ENCODE peak calls at places on chromosomes 11 and 22, in eight cellular contexts. O, E, N, D, V, G, F and X are unnamed samples.

GRCh38 chr11:29093416-29093815 is 923.4 kb downstream of the KCNA4 start:
- DNase-seq in O (peak), E (no peak), N (no peak), D (peak), V (peak), G (peak), F (no peak), X (no peak)

GRCh38 chr11:24872912-24873311 is 376.1 kb downstream of the LUZP2 start:
- DNase-seq in O (no peak), E (no peak), N (no peak), D (no peak), V (no peak), G (no peak), F (no peak), X (no peak)

GRCh38 chr22:49553518-49554295 is 274.0 kb downstream of the BRD1 start:
- DNase-seq in O (no peak), E (no peak), N (peak), D (no peak), V (no peak), G (peak), F (no peak), X (no peak)

GRCh38 chr11:16299884-16300778 is 56.2 kb downstream of the SOX6 start:
- DNase-seq in O (no peak), E (no peak), N (no peak), D (no peak), V (no peak), G (no peak), F (no peak), X (no peak)

GRCh38 chr11:100855466-100856067 is 168.5 kb downstream of the ARHGAP42 start:
- DNase-seq in O (peak), E (no peak), N (no peak), D (no peak), V (peak), G (peak), F (no peak), X (no peak)

GRCh38 chr22:36022162-36022561 is 6.5 kb downstream of the RBFOX2 start:
- DNase-seq in O (no peak), E (no peak), N (no peak), D (no peak), V (peak), G (no peak), F (no peak), X (no peak)

GRCh38 chr11:9473408-9473807 is 12.6 kb downstream of the ZNF143 start:
- DNase-seq in O (no peak), E (no peak), N (no peak), D (no peak), V (no peak), G (no peak), F (no peak), X (no peak)

GRCh38 chr11:122100222-122101080 is 15.6 kb downstream of the BLID start:
- DNase-seq in O (peak), E (peak), N (peak), D (no peak), V (peak), G (no peak), F (peak), X (no peak)

GRCh38 chr11:84719935-84720577 is 907.1 kb downstream of the DLG2 start:
- DNase-seq in O (no peak), E (peak), N (no peak), D (no peak), V (no peak), G (no peak), F (no peak), X (no peak)

GRCh38 chr22:35568751-35569725 is 28.4 kb downstream of the RASD2 start:
- DNase-seq in O (peak), E (no peak), N (no peak), D (peak), V (peak), G (peak), F (no peak), X (no peak)

GRCh38 chr11:92769125-92769524 is 200.3 kb upstream of the MTNR1B start:
- DNase-seq in O (no peak), E (no peak), N (no peak), D (no peak), V (no peak), G (no peak), F (no peak), X (no peak)

GRCh38 chr11:1757861-1758610 is 5.7 kb downstream of the CTSD start:
- DNase-seq in O (no peak), E (peak), N (no peak), D (no peak), V (no peak), G (no peak), F (peak), X (no peak)
- H3K4me3 ChIP-seq in O (no peak), E (no peak), N (no peak), D (no peak), V (no peak), G (no peak), F (no peak), X (no peak)

GRCh38 chr11:2218234-2218633 is 46.6 kb upstream of the TH start:
- DNase-seq in O (no peak), E (no peak), N (peak), D (no peak), V (no peak), G (no peak), F (no peak), X (no peak)
- TF ChIP-seq CTCF in O (no peak), E (no peak), N (no peak), D (no peak), V (no peak), G (no peak), F (no peak), X (no peak)

GRCh38 chr11:2791521-2792375 is 92.0 kb upstream of the KCNQ1OT1 start:
- DNase-seq in O (no peak), E (no peak), N (peak), D (no peak), V (no peak), G (no peak), F (peak), X (no peak)
- H3K4me3 ChIP-seq in O (peak), E (peak), N (peak), D (peak), V (no peak), G (peak), F (no peak), X (no peak)

DNA sequence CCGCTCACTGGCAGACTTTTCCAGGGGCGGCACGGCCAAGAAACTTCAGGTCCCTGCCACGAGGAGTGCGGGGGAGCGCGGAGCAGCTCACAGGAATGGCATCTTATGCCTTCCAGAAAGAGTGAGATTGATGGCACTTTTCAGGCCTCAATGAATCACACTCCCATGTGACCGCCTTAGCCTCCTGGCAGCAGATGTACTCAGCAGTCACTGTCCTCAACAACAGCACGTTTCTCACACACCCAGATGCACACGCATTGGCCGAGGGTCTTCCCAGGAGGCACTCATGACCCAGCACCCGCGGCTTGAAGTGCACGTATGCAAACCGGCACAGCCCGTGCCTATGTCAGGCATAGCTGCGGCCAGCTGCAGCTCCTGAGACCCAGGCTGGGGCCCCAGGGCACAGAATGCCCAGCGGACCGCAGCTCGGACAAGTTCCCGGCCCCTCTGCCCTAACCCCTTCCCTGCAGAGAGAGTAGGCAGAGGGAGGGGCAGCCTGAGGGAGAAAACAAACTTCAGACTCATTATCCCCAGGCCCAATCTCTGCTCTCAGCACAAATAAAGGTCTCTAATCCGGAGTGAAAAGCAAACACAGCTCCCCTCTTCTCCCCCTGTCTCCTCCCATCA is 48.3 kb downstream of the RPUSD4 start:
- DNase-seq in O (no peak), E (no peak), N (peak), D (peak), V (peak), G (peak), F (no peak), X (peak)
- TF ChIP-seq CTCF in O (no peak), E (no peak), N (no peak), D (no peak), V (no peak), G (no peak), F (no peak), X (peak)

GRCh38 chr11:64745523-64746328 is 1.8 kb upstream of the RASGRP2 start:
- DNase-seq in O (no peak), E (peak), N (peak), D (no peak), V (peak), G (no peak), F (peak), X (no peak)
- H3K4me3 ChIP-seq in O (peak), E (peak), N (peak), D (peak), V (peak), G (no peak), F (no peak), X (peak)

GRCh38 chr11:120239713-120240640 is at the start of gene POU2F3:
- DNase-seq in O (no peak), E (no peak), N (no peak), D (no peak), V (no peak), G (no peak), F (peak), X (no peak)
- TF ChIP-seq CTCF in O (peak), E (no peak), N (no peak), D (peak), V (no peak), G (peak), F (no peak), X (peak)

GRCh38 chr11:94771390-94771789 is 3.2 kb downstream of the AMOTL1 start:
- DNase-seq in O (no peak), E (no peak), N (peak), D (no peak), V (no peak), G (peak), F (no peak), X (no peak)
- H3K4me3 ChIP-seq in O (no peak), E (no peak), N (no peak), D (no peak), V (no peak), G (peak), F (no peak), X (no peak)